ENCODE peak calls at places on chromosomes 1 and 21, in ten cellular contexts. One of them, this sample, is unnamed. For H3K9me3, the result is how much of the 10 kb centered on the place peaks cover.

GRCh38 chr1:180652791-180653190 is 21.0 kb downstream of the XPR1 start:
- DNase-seq in WERI-Rb-1: no peak
- DNase-seq in sigmoid colon: no peak
- DNase-seq in IMR-90: peak
- DNase-seq in pancreas: no peak
- DNase-seq in tibial artery: no peak
- DNase-seq in suprapubic skin: no peak
- DNase-seq in colonic mucosa: no peak
- DNase-seq in ascending aorta: no peak
- DNase-seq in body of pancreas: no peak
- DNase-seq in this sample: no peak

GRCh38 chr1:237211540-237211939 is 169.6 kb downstream of the RYR2 start:
- DNase-seq in WERI-Rb-1: no peak
- DNase-seq in sigmoid colon: no peak
- DNase-seq in IMR-90: no peak
- DNase-seq in pancreas: no peak
- DNase-seq in tibial artery: no peak
- DNase-seq in suprapubic skin: no peak
- DNase-seq in colonic mucosa: no peak
- DNase-seq in ascending aorta: no peak
- DNase-seq in body of pancreas: no peak
- DNase-seq in this sample: no peak

GRCh38 chr1:150809651-150810050 is 1.6 kb upstream of the CTSK start:
- DNase-seq in WERI-Rb-1: no peak
- DNase-seq in sigmoid colon: no peak
- DNase-seq in IMR-90: peak
- DNase-seq in pancreas: no peak
- DNase-seq in tibial artery: peak
- DNase-seq in suprapubic skin: no peak
- DNase-seq in colonic mucosa: no peak
- DNase-seq in ascending aorta: no peak
- DNase-seq in body of pancreas: no peak
- DNase-seq in this sample: no peak

GRCh38 chr21:9767592-9768375 is 753.6 kb upstream of the TPTE start:
- DNase-seq in WERI-Rb-1: no peak
- DNase-seq in sigmoid colon: no peak
- DNase-seq in IMR-90: no peak
- DNase-seq in pancreas: no peak
- DNase-seq in tibial artery: no peak
- DNase-seq in suprapubic skin: peak
- DNase-seq in colonic mucosa: no peak
- DNase-seq in ascending aorta: no peak
- DNase-seq in body of pancreas: no peak
- DNase-seq in this sample: no peak

GRCh38 chr1:112614460-112615065 is 4.4 kb downstream of the ST7L start:
- DNase-seq in WERI-Rb-1: peak
- DNase-seq in sigmoid colon: no peak
- DNase-seq in IMR-90: peak
- DNase-seq in pancreas: no peak
- DNase-seq in tibial artery: no peak
- DNase-seq in suprapubic skin: no peak
- DNase-seq in colonic mucosa: no peak
- DNase-seq in ascending aorta: no peak
- DNase-seq in body of pancreas: no peak
- DNase-seq in this sample: peak

GRCh38 chr1:119251751-119252150 is 111.3 kb upstream of the WARS2 start:
- DNase-seq in WERI-Rb-1: no peak
- DNase-seq in sigmoid colon: no peak
- DNase-seq in IMR-90: no peak
- DNase-seq in pancreas: no peak
- DNase-seq in tibial artery: no peak
- DNase-seq in suprapubic skin: no peak
- DNase-seq in colonic mucosa: no peak
- DNase-seq in ascending aorta: no peak
- DNase-seq in body of pancreas: no peak
- DNase-seq in this sample: no peak

GRCh38 chr1:8712413-8713229 is 104.8 kb downstream of the RERE start:
- DNase-seq in WERI-Rb-1: no peak
- DNase-seq in sigmoid colon: no peak
- DNase-seq in IMR-90: peak
- DNase-seq in pancreas: no peak
- DNase-seq in tibial artery: no peak
- DNase-seq in suprapubic skin: no peak
- DNase-seq in colonic mucosa: no peak
- DNase-seq in ascending aorta: no peak
- DNase-seq in body of pancreas: no peak
- DNase-seq in this sample: no peak

GRCh38 chr21:17610862-17611261 is 1.8 kb downstream of the BTG3 start:
- DNase-seq in WERI-Rb-1: no peak
- DNase-seq in sigmoid colon: peak
- DNase-seq in IMR-90: peak
- DNase-seq in pancreas: no peak
- DNase-seq in tibial artery: peak
- DNase-seq in suprapubic skin: no peak
- DNase-seq in colonic mucosa: peak
- DNase-seq in ascending aorta: no peak
- DNase-seq in body of pancreas: peak
- DNase-seq in this sample: peak

GRCh38 chr1:10659218-10659617 is 137.2 kb downstream of the CASZ1 start:
- DNase-seq in WERI-Rb-1: no peak
- DNase-seq in sigmoid colon: no peak
- DNase-seq in IMR-90: no peak
- DNase-seq in pancreas: no peak
- DNase-seq in tibial artery: no peak
- DNase-seq in suprapubic skin: no peak
- DNase-seq in colonic mucosa: no peak
- DNase-seq in ascending aorta: no peak
- DNase-seq in body of pancreas: no peak
- DNase-seq in this sample: no peak
- TF ChIP-seq CTCF in WERI-Rb-1: no peak
- TF ChIP-seq CTCF in sigmoid colon: no peak
- TF ChIP-seq CTCF in IMR-90: no peak
- TF ChIP-seq CTCF in pancreas: no peak
- TF ChIP-seq CTCF in tibial artery: no peak
- TF ChIP-seq CTCF in suprapubic skin: no peak
- TF ChIP-seq CTCF in colonic mucosa: no peak
- TF ChIP-seq CTCF in ascending aorta: no peak
- TF ChIP-seq CTCF in body of pancreas: no peak
- TF ChIP-seq CTCF in this sample: no peak

GRCh38 chr1:224933584-224933983 is 4.1 kb downstream of the DNAH14 start:
- DNase-seq in WERI-Rb-1: no peak
- DNase-seq in sigmoid colon: no peak
- DNase-seq in IMR-90: no peak
- DNase-seq in pancreas: no peak
- DNase-seq in tibial artery: no peak
- DNase-seq in suprapubic skin: no peak
- DNase-seq in colonic mucosa: no peak
- DNase-seq in ascending aorta: no peak
- DNase-seq in body of pancreas: no peak
- DNase-seq in this sample: no peak
- H3K9me3 ChIP-seq in WERI-Rb-1: under half
- H3K9me3 ChIP-seq in sigmoid colon: under half
- H3K9me3 ChIP-seq in IMR-90: under half
- H3K9me3 ChIP-seq in pancreas: under half
- H3K9me3 ChIP-seq in tibial artery: under half
- H3K9me3 ChIP-seq in suprapubic skin: under half
- H3K9me3 ChIP-seq in colonic mucosa: under half
- H3K9me3 ChIP-seq in ascending aorta: under half
- H3K9me3 ChIP-seq in body of pancreas: under half
- H3K9me3 ChIP-seq in this sample: under half

GRCh38 chr21:29947119-29947518 is 7.3 kb upstream of the GRIK1 start:
- DNase-seq in WERI-Rb-1: no peak
- DNase-seq in sigmoid colon: no peak
- DNase-seq in IMR-90: no peak
- DNase-seq in pancreas: no peak
- DNase-seq in tibial artery: no peak
- DNase-seq in suprapubic skin: no peak
- DNase-seq in colonic mucosa: no peak
- DNase-seq in ascending aorta: no peak
- DNase-seq in body of pancreas: no peak
- DNase-seq in this sample: no peak

GRCh38 chr21:29939859-29940245 is at the start of gene GRIK1:
- DNase-seq in WERI-Rb-1: peak
- DNase-seq in sigmoid colon: no peak
- DNase-seq in IMR-90: no peak
- DNase-seq in pancreas: peak
- DNase-seq in tibial artery: no peak
- DNase-seq in suprapubic skin: no peak
- DNase-seq in colonic mucosa: no peak
- DNase-seq in ascending aorta: no peak
- DNase-seq in body of pancreas: peak
- DNase-seq in this sample: no peak

GRCh38 chr21:29940993-29941392 is 1.2 kb upstream of the GRIK1 start:
- DNase-seq in WERI-Rb-1: no peak
- DNase-seq in sigmoid colon: no peak
- DNase-seq in IMR-90: no peak
- DNase-seq in pancreas: no peak
- DNase-seq in tibial artery: no peak
- DNase-seq in suprapubic skin: no peak
- DNase-seq in colonic mucosa: no peak
- DNase-seq in ascending aorta: no peak
- DNase-seq in body of pancreas: no peak
- DNase-seq in this sample: no peak

GRCh38 chr21:29942033-29942432 is 2.2 kb upstream of the GRIK1 start:
- DNase-seq in WERI-Rb-1: no peak
- DNase-seq in sigmoid colon: no peak
- DNase-seq in IMR-90: no peak
- DNase-seq in pancreas: no peak
- DNase-seq in tibial artery: no peak
- DNase-seq in suprapubic skin: no peak
- DNase-seq in colonic mucosa: no peak
- DNase-seq in ascending aorta: no peak
- DNase-seq in body of pancreas: no peak
- DNase-seq in this sample: no peak

DNA sequence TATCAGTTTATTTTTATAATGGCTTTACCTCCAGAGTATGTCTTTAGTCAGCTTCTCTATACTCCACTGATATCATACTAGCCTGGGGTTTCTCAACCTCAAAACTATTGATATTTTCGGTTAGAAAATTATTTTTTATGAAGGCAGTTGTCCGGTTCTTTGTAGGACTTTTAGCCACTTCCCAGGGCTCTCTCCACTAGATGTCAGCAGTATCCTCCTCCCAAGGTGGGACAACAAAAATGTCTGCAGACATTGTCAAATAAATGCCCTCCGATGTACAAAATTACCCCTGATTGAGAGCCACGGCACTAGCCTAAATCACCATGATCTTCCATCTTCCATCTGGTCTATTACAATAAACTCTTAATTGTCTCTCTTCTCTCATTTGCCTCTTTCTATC is 4.1 kb upstream of the GRIK1 start:
- DNase-seq in WERI-Rb-1: peak
- DNase-seq in sigmoid colon: no peak
- DNase-seq in IMR-90: no peak
- DNase-seq in pancreas: no peak
- DNase-seq in tibial artery: no peak
- DNase-seq in suprapubic skin: no peak
- DNase-seq in colonic mucosa: no peak
- DNase-seq in ascending aorta: no peak
- DNase-seq in body of pancreas: no peak
- DNase-seq in this sample: no peak
- TF ChIP-seq CTCF in WERI-Rb-1: peak
- TF ChIP-seq CTCF in sigmoid colon: no peak
- TF ChIP-seq CTCF in IMR-90: no peak
- TF ChIP-seq CTCF in pancreas: no peak
- TF ChIP-seq CTCF in tibial artery: no peak
- TF ChIP-seq CTCF in suprapubic skin: no peak
- TF ChIP-seq CTCF in colonic mucosa: no peak
- TF ChIP-seq CTCF in ascending aorta: no peak
- TF ChIP-seq CTCF in body of pancreas: no peak
- TF ChIP-seq CTCF in this sample: peak

GRCh38 chr1:2951856-2952255 is 69.4 kb upstream of the ACTRT2 start:
- DNase-seq in WERI-Rb-1: no peak
- DNase-seq in sigmoid colon: peak
- DNase-seq in IMR-90: no peak
- DNase-seq in pancreas: peak
- DNase-seq in tibial artery: no peak
- DNase-seq in suprapubic skin: no peak
- DNase-seq in colonic mucosa: no peak
- DNase-seq in ascending aorta: no peak
- DNase-seq in body of pancreas: no peak
- DNase-seq in this sample: no peak

GRCh38 chr1:2948001-2948750 is 73.1 kb upstream of the ACTRT2 start:
- DNase-seq in WERI-Rb-1: no peak
- DNase-seq in sigmoid colon: peak
- DNase-seq in IMR-90: no peak
- DNase-seq in pancreas: peak
- DNase-seq in tibial artery: no peak
- DNase-seq in suprapubic skin: no peak
- DNase-seq in colonic mucosa: no peak
- DNase-seq in ascending aorta: no peak
- DNase-seq in body of pancreas: no peak
- DNase-seq in this sample: no peak

GRCh38 chr1:2950926-2951305 is 70.4 kb upstream of the ACTRT2 start:
- DNase-seq in WERI-Rb-1: no peak
- DNase-seq in sigmoid colon: peak
- DNase-seq in IMR-90: no peak
- DNase-seq in pancreas: peak
- DNase-seq in tibial artery: no peak
- DNase-seq in suprapubic skin: no peak
- DNase-seq in colonic mucosa: no peak
- DNase-seq in ascending aorta: no peak
- DNase-seq in body of pancreas: no peak
- DNase-seq in this sample: no peak

GRCh38 chr1:2948751-2949680 is 72.3 kb upstream of the ACTRT2 start:
- DNase-seq in WERI-Rb-1: no peak
- DNase-seq in sigmoid colon: peak
- DNase-seq in IMR-90: no peak
- DNase-seq in pancreas: peak
- DNase-seq in tibial artery: no peak
- DNase-seq in suprapubic skin: no peak
- DNase-seq in colonic mucosa: no peak
- DNase-seq in ascending aorta: no peak
- DNase-seq in body of pancreas: no peak
- DNase-seq in this sample: no peak

DNA sequence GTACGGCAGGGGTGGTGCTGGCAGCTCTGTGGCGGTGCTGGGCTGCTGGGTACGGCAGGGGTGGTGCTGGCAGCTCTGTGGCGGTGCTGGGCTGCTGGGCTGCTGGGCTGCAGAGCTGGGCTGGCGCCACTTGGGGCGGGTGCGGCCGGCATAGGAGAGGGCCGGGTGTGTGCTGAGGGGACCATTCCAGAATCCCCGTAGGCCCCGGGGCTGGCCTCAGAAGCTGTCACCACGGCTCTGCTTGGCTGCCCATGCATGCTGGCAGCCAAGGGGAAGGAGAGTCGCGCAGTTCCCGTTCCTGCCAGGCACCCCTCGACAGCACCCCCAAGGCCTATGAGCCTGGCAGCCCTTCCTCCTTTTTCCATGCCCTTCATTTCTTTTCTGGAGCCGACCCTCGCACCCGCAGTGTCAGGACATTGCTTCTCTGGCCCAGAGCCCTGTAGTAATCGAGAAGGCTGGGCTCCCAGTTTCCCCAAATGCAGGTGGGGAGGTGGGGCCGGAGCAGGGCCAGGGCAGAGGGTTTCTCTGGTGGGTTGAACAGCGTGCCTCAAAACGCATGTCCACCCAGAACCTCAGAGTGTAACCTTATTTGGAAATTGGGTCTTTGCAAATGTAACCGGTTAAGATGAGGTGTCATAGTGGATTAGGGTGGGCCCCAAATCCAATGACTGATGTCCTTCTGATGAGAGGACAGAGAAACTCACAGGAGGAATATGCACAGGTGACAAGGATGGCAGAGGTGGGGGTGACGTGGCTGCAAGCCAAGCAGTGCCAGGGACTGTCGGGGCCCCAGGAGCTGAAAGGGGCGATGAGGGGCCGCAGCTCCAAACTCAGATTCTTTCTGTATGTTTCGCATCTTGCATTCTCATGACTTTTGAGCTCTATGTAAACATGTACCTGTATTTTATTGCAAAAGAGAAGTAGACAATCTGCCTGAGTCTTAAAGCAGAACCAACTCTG is 71.0 kb upstream of the ACTRT2 start:
- DNase-seq in WERI-Rb-1: no peak
- DNase-seq in sigmoid colon: peak
- DNase-seq in IMR-90: no peak
- DNase-seq in pancreas: peak
- DNase-seq in tibial artery: no peak
- DNase-seq in suprapubic skin: no peak
- DNase-seq in colonic mucosa: no peak
- DNase-seq in ascending aorta: no peak
- DNase-seq in body of pancreas: no peak
- DNase-seq in this sample: no peak
- H3K9me3 ChIP-seq in WERI-Rb-1: under half
- H3K9me3 ChIP-seq in sigmoid colon: under half
- H3K9me3 ChIP-seq in IMR-90: under half
- H3K9me3 ChIP-seq in pancreas: under half
- H3K9me3 ChIP-seq in tibial artery: under half
- H3K9me3 ChIP-seq in suprapubic skin: under half
- H3K9me3 ChIP-seq in colonic mucosa: under half
- H3K9me3 ChIP-seq in ascending aorta: under half
- H3K9me3 ChIP-seq in body of pancreas: under half
- H3K9me3 ChIP-seq in this sample: under half

This sample was measured in BE2C.